ENCODE peak calls at places on chromosomes 5 and 9, in nine cellular contexts. V, O, T, A, U, F, Z, W and N are unnamed samples.

GRCh38 chr9:30075451-30076199 is 2308.8 kb upstream of the ACO1 start:
- DNase-seq in V (no peak), O (no peak), T (no peak), A (peak; percentile 21), U (no peak), F (no peak), Z (no peak), W (no peak), N (no peak)

GRCh38 chr9:113538131-113538530 is 74.6 kb downstream of the RGS3 start:
- DNase-seq in V (no peak), O (no peak), T (no peak), A (no peak), U (no peak), F (no peak), Z (no peak), W (no peak), N (no peak)

GRCh38 chr5:73030531-73030930 is 74.7 kb downstream of the FCHO2 start:
- DNase-seq in V (no peak), O (no peak), T (no peak), A (no peak), U (no peak), F (no peak), Z (no peak), W (no peak), N (no peak)

GRCh38 chr5:111453747-111454146 is 58.6 kb downstream of the STARD4 start:
- DNase-seq in V (no peak), O (peak; percentile 74), T (no peak), A (peak; percentile 11), U (no peak), F (no peak), Z (no peak), W (no peak), N (no peak)

GRCh38 chr9:96453625-96454024 is 3.7 kb downstream of the HABP4 start:
- DNase-seq in V (no peak), O (peak; percentile 47), T (peak; percentile 37), A (peak; percentile 66), U (no peak), F (no peak), Z (no peak), W (no peak), N (no peak)

GRCh38 chr5:170070556-170071412 is 34.9 kb upstream of the FOXI1 start:
- DNase-seq in V (no peak), O (peak; percentile 45), T (peak; percentile 16), A (peak; percentile 45), U (peak; percentile 38), F (no peak), Z (no peak), W (no peak), N (no peak)

GRCh38 chr5:132473608-132474007 is 17.0 kb downstream of the IRF1 start:
- DNase-seq in V (peak; percentile 13), O (no peak), T (no peak), A (no peak), U (no peak), F (no peak), Z (peak; percentile 3), W (no peak), N (no peak)

GRCh38 chr5:39218482-39219381 is 631 bp downstream of the FYB1 start:
- DNase-seq in V (peak; percentile 56), O (no peak), T (peak; percentile 35), A (no peak), U (no peak), F (no peak), Z (no peak), W (no peak), N (no peak)

GRCh38 chr9:13491138-13491492 is 211.6 kb upstream of the MPDZ start:
- DNase-seq in V (no peak), O (no peak), T (no peak), A (no peak), U (no peak), F (no peak), Z (no peak), W (no peak), N (no peak)

GRCh38 chr5:93941897-93942296 is 200.5 kb upstream of the POU5F2 start:
- DNase-seq in V (no peak), O (no peak), T (no peak), A (no peak), U (no peak), F (no peak), Z (no peak), W (no peak), N (no peak)

GRCh38 chr5:104189909-104190308 is 627.3 kb upstream of the NUDT12 start:
- DNase-seq in V (no peak), O (peak; percentile 59), T (no peak), A (no peak), U (no peak), F (no peak), Z (no peak), W (no peak), N (no peak)

GRCh38 chr5:142115937-142116614 is 7.5 kb downstream of the NDFIP1 start:
- DNase-seq in V (no peak), O (peak; percentile 79), T (no peak), A (no peak), U (no peak), F (no peak), Z (no peak), W (no peak), N (no peak)

DNA sequence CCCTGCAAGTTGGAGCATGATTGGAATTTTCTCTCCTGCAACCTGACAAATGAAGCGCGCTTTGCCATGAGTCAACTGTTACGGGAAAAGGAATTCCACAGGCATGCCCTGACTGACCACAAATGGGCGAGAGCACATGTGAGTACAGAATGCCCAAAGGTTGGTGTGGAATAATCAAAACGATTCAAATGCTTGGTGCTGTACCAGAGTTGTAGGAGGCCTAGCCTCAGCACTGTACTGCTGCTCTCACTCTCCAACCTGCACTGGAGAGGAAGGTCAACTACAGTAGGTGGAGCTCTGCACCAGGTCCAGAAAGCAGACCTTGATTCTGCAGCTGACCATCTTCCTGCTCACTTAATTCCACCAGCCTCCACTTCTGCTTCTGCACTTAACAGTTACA is 406.9 kb upstream of the ACTBL2 start:
- DNase-seq in V (no peak), O (peak; percentile 83), T (no peak), A (peak; percentile 87), U (no peak), F (no peak), Z (peak; percentile 11), W (no peak), N (no peak)
- TF ChIP-seq POLR2A in V (no peak), O (no peak), T (no peak), A (no peak), U (no peak), F (no peak), Z (no peak), W (no peak), N (no peak)

GRCh38 chr5:14438195-14438606 is 143.4 kb upstream of the OTULINL start:
- DNase-seq in V (no peak), O (no peak), T (no peak), A (no peak), U (no peak), F (no peak), Z (no peak), W (no peak), N (no peak)

GRCh38 chr5:14440223-14440597 is 141.4 kb upstream of the OTULINL start:
- DNase-seq in V (no peak), O (no peak), T (no peak), A (no peak), U (no peak), F (no peak), Z (no peak), W (no peak), N (no peak)

GRCh38 chr5:14443665-14444064 is 137.9 kb upstream of the OTULINL start:
- DNase-seq in V (no peak), O (no peak), T (no peak), A (no peak), U (no peak), F (no peak), Z (no peak), W (no peak), N (no peak)

GRCh38 chr5:14439087-14439841 is 142.3 kb upstream of the OTULINL start:
- DNase-seq in V (no peak), O (no peak), T (no peak), A (no peak), U (no peak), F (no peak), Z (no peak), W (no peak), N (no peak)

GRCh38 chr5:14440598-14441401 is 140.8 kb upstream of the OTULINL start:
- DNase-seq in V (peak; percentile 71), O (peak; percentile 97), T (peak; percentile 68), A (no peak), U (peak; percentile 77), F (no peak), Z (peak; percentile 32), W (peak; percentile 74), N (no peak)
- TF ChIP-seq POLR2A in V (no peak), O (peak; percentile 19), T (peak; percentile 72), A (no peak), U (no peak), F (no peak), Z (peak; percentile 11), W (peak; percentile 37), N (no peak)

GRCh38 chr5:78523314-78524193 is 125.0 kb downstream of the LHFPL2 start:
- DNase-seq in V (no peak), O (no peak), T (no peak), A (no peak), U (no peak), F (no peak), Z (no peak), W (no peak), N (no peak)
- TF ChIP-seq POLR2A in V (no peak), O (no peak), T (no peak), A (no peak), U (no peak), F (no peak), Z (no peak), W (no peak), N (no peak)

GRCh38 chr5:95723632-95724369 is 7.3 kb upstream of the RHOBTB3 start:
- DNase-seq in V (peak; percentile 23), O (peak; percentile 58), T (no peak), A (no peak), U (no peak), F (no peak), Z (no peak), W (no peak), N (no peak)
- TF ChIP-seq POLR2A in V (no peak), O (no peak), T (no peak), A (no peak), U (no peak), F (no peak), Z (no peak), W (no peak), N (no peak)

DNA sequence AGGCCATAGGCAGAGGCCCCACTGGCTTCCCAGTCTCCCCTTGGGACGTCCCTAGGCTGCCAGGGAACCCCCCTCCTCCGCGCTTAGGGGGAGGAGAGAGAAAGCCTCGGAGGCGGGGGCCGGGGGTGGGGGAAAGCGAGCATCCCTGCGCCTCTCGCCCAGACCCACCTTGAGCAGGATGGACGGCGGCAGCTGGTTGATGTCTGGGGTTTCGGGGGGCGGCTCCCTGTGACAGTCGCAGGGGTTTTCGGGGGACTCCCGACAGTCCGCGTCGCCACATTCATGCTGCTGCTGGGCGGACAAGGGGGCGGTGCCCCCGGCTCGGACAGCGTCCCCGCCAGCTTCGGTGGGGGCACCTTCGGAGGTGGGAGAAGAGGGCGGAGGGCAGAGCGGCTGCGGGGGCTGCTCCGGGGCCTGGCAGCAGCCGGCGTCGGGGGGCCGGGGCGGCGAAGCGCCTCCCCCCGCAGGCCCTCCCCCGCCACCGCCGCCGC is 1.3 kb downstream of the FBXL17 start:
- DNase-seq in V (peak; percentile 51), O (peak; percentile 13), T (peak; percentile 10), A (peak; percentile 26), U (peak; percentile 77), F (peak; percentile 33), Z (peak; percentile 48), W (peak; percentile 67), N (no peak)
- TF ChIP-seq POLR2A in V (no peak), O (no peak), T (no peak), A (peak; percentile 37), U (no peak), F (peak; percentile 48), Z (no peak), W (no peak), N (no peak)